ENCODE peak calls at places on chromosome 13, in ten cellular contexts. O is fibroblast of the conjunctiva; A is head of caudate nucleus; X is T follicular helper cell; B is ELR; E is activated naive CD4-positive, alpha-beta T cell treated with anti-CD3 and anti-CD28 coated beads, Interleukin-2, amount 50 U/mL, for 16 hours; K is mucosa of gallbladder; H is effector memory CD4-positive, alpha-beta T cell; P is aorta; W is NCI-H1105. C is an unnamed sample.

GRCh38 chr13:82717249-82717648 is 1165.0 kb downstream of the SLITRK1 start:
- DNase-seq in X (no peak), H (no peak), K (no peak), B (peak), W (no peak), O (no peak), A (no peak), E (no peak), P (no peak), C (peak)

GRCh38 chr13:100098445-100099116 is 9.7 kb downstream of the PCCA start:
- DNase-seq in A (no peak), B (no peak), E (no peak), X (no peak), H (no peak), O (no peak), W (no peak), K (no peak), P (no peak), C (no peak)

GRCh38 chr13:26934096-26934495 is 173.5 kb upstream of the GPR12 start:
- DNase-seq in B (no peak), X (no peak), A (no peak), P (no peak), E (no peak), K (no peak), O (no peak), H (no peak), W (no peak), C (no peak)

GRCh38 chr13:24834902-24835510 is 71.0 kb downstream of the RNF17 start:
- DNase-seq in P (no peak), A (no peak), E (no peak), O (no peak), K (no peak), H (no peak), W (peak), B (no peak), X (no peak), C (no peak)

GRCh38 chr13:46962286-46962941 is 65.6 kb upstream of the HTR2A start:
- DNase-seq in P (no peak), X (no peak), K (no peak), E (no peak), B (peak), O (no peak), H (no peak), A (no peak), W (no peak), C (peak)

GRCh38 chr13:43629691-43630480 is 156.9 kb downstream of the ENOX1 start:
- DNase-seq in E (no peak), A (no peak), X (no peak), W (no peak), H (no peak), K (no peak), B (peak), P (no peak), O (peak), C (no peak)

GRCh38 chr13:85386424-85386823 is 412.8 kb downstream of the SLITRK6 start:
- DNase-seq in O (no peak), K (no peak), X (no peak), B (no peak), W (peak), E (no peak), P (no peak), H (no peak), A (no peak), C (no peak)

GRCh38 chr13:85528578-85529215 is 270.5 kb downstream of the SLITRK6 start:
- DNase-seq in P (no peak), A (no peak), B (peak), E (no peak), K (no peak), O (peak), W (no peak), X (no peak), H (no peak), C (no peak)

GRCh38 chr13:97242755-97243497 is 20.8 kb downstream of the MBNL2 start:
- DNase-seq in P (peak), E (no peak), O (no peak), H (no peak), X (no peak), A (peak), W (no peak), K (no peak), B (no peak), C (no peak)

GRCh38 chr13:45162821-45163220 is 38.0 kb downstream of the KCTD4 start:
- DNase-seq in H (no peak), E (no peak), K (no peak), B (peak), W (no peak), O (peak), P (no peak), A (no peak), X (no peak), C (peak)

GRCh38 chr13:45718063-45718462 is 15.9 kb downstream of the CBY2 start:
- DNase-seq in O (no peak), W (no peak), X (no peak), A (no peak), H (no peak), K (no peak), P (no peak), E (no peak), B (peak), C (no peak)

GRCh38 chr13:65594255-65594654 is 1635.9 kb downstream of the PCDH9 start:
- DNase-seq in W (no peak), P (no peak), K (no peak), B (peak), A (no peak), X (no peak), O (peak), E (no peak), H (no peak), C (no peak)

GRCh38 chr13:23617551-23618014 is 47.4 kb downstream of the TNFRSF19 start:
- DNase-seq in B (peak), K (no peak), H (no peak), A (no peak), W (no peak), O (peak), E (no peak), P (no peak), X (no peak), C (no peak)

GRCh38 chr13:40132249-40132648 is 476.8 kb downstream of the COG6 start:
- DNase-seq in X (no peak), W (no peak), O (no peak), A (no peak), P (no peak), H (no peak), B (no peak), E (no peak), K (no peak), C (no peak)

GRCh38 chr13:99816321-99816720 is 155.2 kb downstream of the ZIC5 start:
- DNase-seq in W (no peak), A (no peak), X (no peak), O (no peak), P (no peak), E (no peak), K (no peak), H (no peak), B (peak), C (no peak)

GRCh38 chr13:65613004-65613403 is 1617.1 kb downstream of the PCDH9 start:
- DNase-seq in E (no peak), X (no peak), K (no peak), O (no peak), B (peak), H (no peak), P (no peak), W (no peak), A (no peak), C (no peak)

GRCh38 chr13:39148513-39148961 is 110.3 kb downstream of the NHLRC3 start:
- DNase-seq in A (no peak), O (peak), P (no peak), X (no peak), H (no peak), W (no peak), K (no peak), E (no peak), B (peak), C (peak)

GRCh38 chr13:20151016-20151415 is 9.8 kb downstream of the GJA3 start:
- DNase-seq in P (no peak), A (no peak), X (no peak), W (no peak), O (no peak), E (no peak), H (no peak), K (no peak), B (no peak), C (no peak)

GRCh38 chr13:33671560-33671959 is 146.4 kb upstream of the RFC3 start:
- DNase-seq in P (no peak), A (no peak), B (no peak), E (no peak), H (no peak), X (no peak), W (no peak), K (no peak), O (no peak), C (no peak)

GRCh38 chr13:50910483-50910805 is 853 bp downstream of the RNASEH2B start:
- DNase-seq in A (peak), B (peak), E (no peak), P (peak), H (no peak), W (no peak), K (no peak), O (no peak), X (no peak), C (peak)

GRCh38 chr13:73556902-73557301 is 498.1 kb downstream of the KLF5 start:
- DNase-seq in A (no peak), H (no peak), O (no peak), K (no peak), X (no peak), P (no peak), E (no peak), W (no peak), B (peak), C (no peak)

GRCh38 chr13:28582225-28582891 is 76.6 kb upstream of the POMP start:
- DNase-seq in E (no peak), H (no peak), B (no peak), A (no peak), W (no peak), K (no peak), X (no peak), O (no peak), P (no peak), C (no peak)

GRCh38 chr13:109309625-109310363 is 476.6 kb downstream of the IRS2 start:
- DNase-seq in O (no peak), E (no peak), H (no peak), P (no peak), K (peak), X (no peak), A (no peak), W (peak), B (no peak), C (no peak)

GRCh38 chr13:26941345-26942174 is 181.0 kb upstream of the GPR12 start:
- DNase-seq in H (no peak), P (no peak), A (no peak), X (no peak), O (no peak), B (peak), W (no peak), E (no peak), K (no peak), C (peak)

GRCh38 chr13:99196466-99197256 is 4.0 kb upstream of the UBAC2 start:
- DNase-seq in X (no peak), O (no peak), W (no peak), H (no peak), B (peak), E (no peak), K (no peak), A (no peak), P (no peak), C (no peak)

GRCh38 chr13:32538621-32539246 is at the start of gene N4BP2L2:
- DNase-seq in A (peak), W (peak), X (peak), O (peak), K (peak), E (peak), B (peak), P (peak), H (peak), C (peak)

GRCh38 chr13:20161275-20161950 is 561 bp upstream of the GJA3 start:
- DNase-seq in K (no peak), E (peak), W (no peak), P (no peak), B (peak), O (no peak), H (peak), A (no peak), X (peak), C (no peak)

GRCh38 chr13:98214008-98214643 is 37.1 kb upstream of the RNF113B start:
- DNase-seq in A (no peak), E (no peak), H (no peak), P (no peak), X (no peak), W (no peak), O (no peak), K (no peak), B (peak), C (no peak)

GRCh38 chr13:64925284-64925683 is 2304.9 kb downstream of the PCDH9 start:
- DNase-seq in W (no peak), B (peak), X (no peak), O (no peak), H (no peak), A (no peak), E (no peak), P (no peak), K (no peak), C (no peak)

C was measured in RKO.